ENCODE peak calls at places on chromosomes 3 and 15, in five cellular contexts. W is ELR; P is activated naive CD8-positive, alpha-beta T cell treated with anti-CD3 and anti-CD28 coated beads, Interleukin-2, amount 50 U/mL, for 24 hours; C is myocyte; D is MCF 10A. U is an unnamed sample.

GRCh38 chr3:197297020-197297419 is 1.4 kb downstream of the DLG1 start:
- DNase-seq in W (peak; percentile 22), P (no peak), C (no peak), D (peak; percentile 30), U (no peak)

GRCh38 chr3:152235709-152236298 is 32.9 kb upstream of the MBNL1 start:
- DNase-seq in W (peak; percentile 73), P (no peak), C (peak; percentile 22), D (peak; percentile 66), U (peak; percentile 66)

GRCh38 chr15:53625962-53626845 is 133.3 kb downstream of the WDR72 start:
- DNase-seq in W (no peak), P (no peak), C (no peak), D (no peak), U (no peak)

GRCh38 chr15:60320365-60320764 is 77.4 kb downstream of the ANXA2 start:
- DNase-seq in W (no peak), P (no peak), C (no peak), D (no peak), U (no peak)

GRCh38 chr15:79811406-79812405 is 85.1 kb downstream of the MTHFS start:
- DNase-seq in W (no peak), P (no peak), C (peak; percentile 76), D (peak; percentile 94), U (peak; percentile 31)

GRCh38 chr3:23442598-23443383 is 239.7 kb downstream of the UBE2E2 start:
- DNase-seq in W (peak; percentile 67), P (peak; percentile 14), C (peak; percentile 76), D (no peak), U (no peak)

GRCh38 chr3:40088527-40089170 is 220.9 kb upstream of the EIF1B start:
- DNase-seq in W (no peak), P (no peak), C (peak; percentile 74), D (no peak), U (no peak)

GRCh38 chr3:14721126-14721864 is 46.4 kb downstream of the C3orf20 start:
- DNase-seq in W (no peak), P (no peak), C (no peak), D (no peak), U (no peak)

GRCh38 chr3:64375737-64376136 is 150.5 kb upstream of the PRICKLE2 start:
- DNase-seq in W (no peak), P (no peak), C (no peak), D (no peak), U (no peak)

GRCh38 chr3:114213669-114214541 is 23.5 kb downstream of the ZNF80 start:
- DNase-seq in W (peak; percentile 90), P (peak; percentile 76), C (peak; percentile 28), D (no peak), U (peak; percentile 2)

GRCh38 chr3:102530443-102531195 is 95.8 kb downstream of the ZPLD1 start:
- DNase-seq in W (peak; percentile 83), P (no peak), C (peak; percentile 22), D (peak; percentile 59), U (peak; percentile 78)

GRCh38 chr3:49611291-49611690 is 57.0 kb downstream of the BSN start:
- DNase-seq in W (no peak), P (no peak), C (no peak), D (no peak), U (no peak)

GRCh38 chr3:131277836-131278497 is 103.6 kb upstream of the NUDT16 start:
- DNase-seq in W (peak; percentile 15), P (no peak), C (no peak), D (no peak), U (peak; percentile 34)

GRCh38 chr3:14200276-14200675 is 21.7 kb downstream of the LSM3 start:
- DNase-seq in W (no peak), P (no peak), C (peak; percentile 95), D (no peak), U (peak; percentile 45)

GRCh38 chr3:124986153-124987143 is 51.9 kb upstream of the MUC13 start:
- DNase-seq in W (peak; percentile 99), P (no peak), C (peak; percentile 95), D (peak; percentile 92), U (peak; percentile 91)

GRCh38 chr15:65712415-65712814 is 79.7 kb downstream of the DENND4A start:
- DNase-seq in W (no peak), P (no peak), C (no peak), D (no peak), U (no peak)

GRCh38 chr15:90101130-90101968 is 919 bp downstream of the IDH2 start:
- DNase-seq in W (peak; percentile 30), P (peak; percentile 43), C (peak; percentile 88), D (no peak), U (no peak)

GRCh38 chr15:74320358-74321247 is 46.8 kb downstream of the CYP11A1 start:
- DNase-seq in W (peak; percentile 73), P (peak; percentile 65), C (peak; percentile 58), D (peak; percentile 66), U (no peak)

GRCh38 chr3:126850370-126851085 is 132.4 kb upstream of the PLXNA1 start:
- DNase-seq in W (no peak), P (no peak), C (peak; percentile 66), D (no peak), U (no peak)

GRCh38 chr3:46674031-46674592 is 19.4 kb downstream of the ALS2CL start:
- DNase-seq in W (peak; percentile 20), P (no peak), C (no peak), D (no peak), U (no peak)

GRCh38 chr3:114217266-114217665 is 20.1 kb downstream of the ZNF80 start:
- DNase-seq in W (no peak), P (no peak), C (no peak), D (no peak), U (no peak)

GRCh38 chr15:69468241-69469121 is 15.9 kb downstream of the RPLP1 start:
- DNase-seq in W (peak; percentile 77), P (peak; percentile 74), C (peak; percentile 69), D (peak; percentile 82), U (peak; percentile 98)